ENCODE peak calls at places on chromosome 20, in six cellular contexts. O, F, R, Q, X and V are unnamed samples.

GRCh38 chr20:49758781-49759180 is 45.1 kb upstream of the B4GALT5 start:
- ATAC-seq in R (no peak), X (no peak), F (no peak), O (peak), Q (no peak), V (no peak)

GRCh38 chr20:59598625-59599310 is 5.6 kb upstream of the PHACTR3 start:
- ATAC-seq in X (peak), Q (peak), O (peak), F (peak), R (peak), V (no peak)

GRCh38 chr20:19531446-19531845 is 226.6 kb upstream of the RIN2 start:
- ATAC-seq in X (no peak), R (no peak), F (no peak), O (no peak), Q (no peak), V (no peak)

GRCh38 chr20:17406191-17406590 is 125.0 kb downstream of the BFSP1 start:
- ATAC-seq in O (no peak), F (no peak), Q (no peak), X (no peak), R (no peak), V (no peak)

GRCh38 chr20:9427977-9428607 is 86.3 kb upstream of the LAMP5 start:
- ATAC-seq in F (no peak), Q (no peak), X (no peak), O (no peak), R (no peak), V (no peak)

GRCh38 chr20:37243076-37243936 is 18.3 kb downstream of the GHRH start:
- ATAC-seq in F (no peak), Q (peak), O (peak), R (no peak), X (no peak), V (peak)

GRCh38 chr20:35478804-35479472 is 23.5 kb downstream of the CEP250 start:
- ATAC-seq in F (peak), O (peak), R (no peak), X (peak), Q (peak), V (no peak)

GRCh38 chr20:43404880-43405279 is 52.8 kb upstream of the SRSF6 start:
- ATAC-seq in X (peak), R (no peak), F (no peak), Q (peak), O (no peak), V (no peak)

GRCh38 chr20:49103647-49104364 is 57.7 kb downstream of the CSE1L start:
- ATAC-seq in Q (peak), O (peak), F (peak), X (no peak), R (no peak), V (no peak)

GRCh38 chr20:63517376-63518309 is 2.9 kb upstream of the PPDPF start:
- ATAC-seq in F (no peak), O (no peak), Q (no peak), R (no peak), X (no peak), V (no peak)

GRCh38 chr20:52676282-52676995 is 295.7 kb upstream of the TSHZ2 start:
- ATAC-seq in F (no peak), O (no peak), R (no peak), Q (no peak), X (no peak), V (no peak)

GRCh38 chr20:52681288-52681687 is 290.9 kb upstream of the TSHZ2 start:
- ATAC-seq in X (no peak), R (no peak), F (no peak), Q (no peak), O (no peak), V (no peak)

DNA sequence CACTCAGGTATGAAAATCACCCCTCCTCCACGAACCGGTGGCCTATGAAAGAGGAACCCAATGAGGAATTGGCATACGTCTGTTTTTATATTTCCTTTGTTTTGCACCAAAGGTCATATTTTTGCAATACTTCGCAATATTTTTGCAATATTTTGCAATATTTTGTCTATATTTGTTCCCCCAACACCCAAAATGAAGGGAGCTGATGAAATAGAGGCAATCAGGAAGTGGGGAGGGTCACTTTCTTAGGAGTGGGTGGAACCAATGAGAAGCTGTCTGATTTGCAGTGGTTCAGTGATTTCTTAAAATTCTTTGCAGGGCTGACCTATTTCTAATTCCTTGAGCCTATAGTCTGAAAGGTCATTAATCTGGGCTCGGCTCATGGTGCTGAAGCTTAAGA is 296.7 kb upstream of the TSHZ2 start:
- ATAC-seq in O (no peak), R (peak), Q (no peak), X (no peak), F (no peak), V (no peak)
- TF ChIP-seq EP300 in O (no peak), R (no peak), Q (no peak), X (no peak), F (no peak), V (no peak)

GRCh38 chr20:45470262-45470931 is 844 bp downstream of the WFDC2 start:
- ATAC-seq in X (peak), Q (peak), R (peak), O (peak), F (peak), V (peak)

GRCh38 chr20:45467861-45468260 is 1.7 kb upstream of the WFDC2 start:
- ATAC-seq in Q (no peak), R (no peak), F (no peak), X (no peak), O (peak), V (no peak)

GRCh38 chr20:45467172-45467571 is 2.4 kb upstream of the WFDC2 start:
- ATAC-seq in O (no peak), R (no peak), F (no peak), X (no peak), Q (no peak), V (no peak)

GRCh38 chr20:45470939-45471338 is 1.4 kb downstream of the WFDC2 start:
- ATAC-seq in X (peak), Q (peak), R (no peak), O (peak), F (no peak), V (no peak)

DNA sequence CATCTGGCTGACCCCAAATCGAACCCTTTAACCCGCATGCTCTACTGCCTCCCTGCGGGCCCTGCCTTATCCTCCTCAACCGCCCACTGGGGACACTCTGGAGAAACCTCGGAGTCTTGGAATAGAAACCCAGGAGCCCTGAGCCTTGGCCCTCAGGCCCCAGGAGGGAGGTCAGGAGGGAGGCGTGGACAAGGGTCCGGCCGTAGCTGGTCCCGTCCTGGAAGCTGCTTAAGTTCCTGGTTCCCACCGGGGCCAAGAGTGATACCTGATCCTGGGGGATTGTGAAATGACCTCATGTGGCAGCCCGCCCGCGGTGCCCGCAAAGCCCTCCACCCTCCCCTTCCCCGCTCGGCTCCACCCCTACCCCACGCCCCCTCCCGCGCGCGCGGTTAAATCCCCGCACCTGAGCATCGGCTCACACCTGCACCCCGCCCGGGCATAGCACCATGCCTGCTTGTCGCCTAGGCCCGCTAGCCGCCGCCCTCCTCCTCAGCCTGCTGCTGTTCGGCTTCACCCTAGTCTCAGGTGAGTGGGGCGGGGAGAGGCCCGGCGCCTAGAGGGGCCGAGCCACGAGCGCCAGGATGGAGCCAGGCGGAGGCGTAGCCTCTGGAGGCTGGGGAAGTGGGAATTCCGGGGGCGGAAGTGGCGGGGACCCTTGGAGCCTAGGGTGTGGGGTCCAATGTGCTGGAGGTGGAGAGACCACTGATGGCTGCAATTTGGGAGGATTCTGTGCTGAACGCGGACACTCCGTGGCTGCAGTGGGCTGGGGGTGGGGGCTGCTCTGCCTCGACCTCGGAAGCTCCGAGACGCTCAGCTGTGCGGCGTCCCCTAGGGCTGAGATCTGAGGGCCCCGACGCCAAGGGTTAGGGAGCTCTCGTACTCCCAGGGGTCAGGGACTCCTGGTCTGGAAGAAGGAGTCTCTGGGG is at the start of gene WFDC2:
- ATAC-seq in Q (peak), R (peak), F (peak), O (peak), X (peak), V (peak)
- TF ChIP-seq CTCF in Q (peak), R (no peak), F (no peak), O (no peak), X (no peak), V (no peak)

GRCh38 chr20:61092199-61092598 is 159.9 kb upstream of the CDH4 start:
- ATAC-seq in O (no peak), X (no peak), R (no peak), Q (no peak), F (no peak), V (no peak)
- TF ChIP-seq EP300 in O (no peak), X (no peak), R (no peak), Q (no peak), F (no peak), V (no peak)

GRCh38 chr20:24782221-24782620 is 166.8 kb upstream of the CST7 start:
- ATAC-seq in O (no peak), X (no peak), R (no peak), Q (no peak), F (no peak), V (no peak)
- TF ChIP-seq CTCF in O (no peak), X (no peak), R (no peak), Q (no peak), F (no peak), V (no peak)